ENCODE peak calls at places on chromosome 13, in six cellular contexts. X is A549, Y is H1, D is K562, K is sigmoid colon, J is ovary. S is an unnamed sample.

GRCh38 chr13:97229699-97230098 is 7.6 kb downstream of the MBNL2 start:
- DNase-seq in X (no peak), K (no peak), J (no peak), Y (no peak), D (no peak), S (no peak)

GRCh38 chr13:111179908-111180756 is 65.0 kb downstream of the ARHGEF7 start:
- DNase-seq in J (no peak), D (no peak), K (no peak), X (no peak), Y (no peak), S (no peak)

GRCh38 chr13:98055623-98056022 is 87.3 kb upstream of the FARP1 start:
- DNase-seq in X (no peak), Y (no peak), J (no peak), K (no peak), D (no peak), S (no peak)

GRCh38 chr13:52454459-52454824 is 836 bp upstream of the CKAP2 start:
- DNase-seq in D (peak; percentile 39), J (no peak), Y (no peak), X (peak; percentile 4), K (no peak), S (peak; percentile 51)

GRCh38 chr13:77184455-77184854 is 142.4 kb downstream of the MYCBP2 start:
- DNase-seq in D (no peak), J (no peak), Y (no peak), K (no peak), X (no peak), S (no peak)

GRCh38 chr13:39612023-39612637 is 9.1 kb upstream of the LHFPL6 start:
- DNase-seq in D (peak; percentile 57), X (peak; percentile 55), J (peak; percentile 83), Y (no peak), K (peak; percentile 85), S (peak; percentile 64)

GRCh38 chr13:70890289-70890688 is 782.0 kb upstream of the KLHL1 start:
- DNase-seq in K (no peak), J (no peak), D (no peak), X (no peak), Y (no peak), S (no peak)

GRCh38 chr13:23871616-23872220 is 17.5 kb downstream of the MIPEP start:
- DNase-seq in Y (no peak), D (no peak), J (no peak), X (peak; percentile 23), K (no peak), S (no peak)

GRCh38 chr13:43792456-43792855 is 5.7 kb upstream of the ENOX1 start:
- DNase-seq in K (no peak), J (no peak), Y (no peak), X (no peak), D (no peak), S (no peak)

GRCh38 chr13:113648218-113648615 is 9.8 kb downstream of the ATP4B start:
- DNase-seq in K (peak; percentile 29), D (no peak), Y (no peak), X (no peak), J (no peak), S (peak; percentile 63)

GRCh38 chr13:68190826-68191225 is 960.7 kb upstream of the PCDH9 start:
- DNase-seq in K (no peak), Y (no peak), X (peak; percentile 48), D (no peak), J (no peak), S (no peak)

GRCh38 chr13:44128522-44128921 is 245.1 kb upstream of the SERP2 start:
- DNase-seq in D (no peak), Y (no peak), K (peak; percentile 68), J (no peak), X (no peak), S (no peak)

GRCh38 chr13:99398916-99399622 is 91.9 kb upstream of the GPR183 start:
- DNase-seq in X (no peak), K (no peak), Y (no peak), D (no peak), J (no peak), S (no peak)

GRCh38 chr13:23289917-23290357 is 109.2 kb downstream of the SGCG start:
- DNase-seq in J (no peak), X (peak; percentile 37), K (no peak), D (peak; percentile 0), Y (no peak), S (no peak)

GRCh38 chr13:102195566-102196462 is 206.0 kb downstream of the FGF14 start:
- DNase-seq in J (no peak), D (no peak), K (no peak), X (no peak), Y (no peak), S (no peak)

GRCh38 chr13:100063333-100063732 is 25.6 kb upstream of the PCCA start:
- DNase-seq in D (no peak), K (no peak), X (no peak), J (no peak), Y (no peak), S (no peak)

GRCh38 chr13:59464926-59465325 is 698.8 kb downstream of the DIAPH3 start:
- DNase-seq in X (no peak), K (no peak), J (no peak), D (no peak), Y (no peak), S (no peak)

GRCh38 chr13:59463023-59463422 is 700.7 kb downstream of the DIAPH3 start:
- DNase-seq in Y (no peak), K (no peak), J (no peak), D (no peak), X (no peak), S (no peak)

GRCh38 chr13:59461411-59461810 is 702.3 kb downstream of the DIAPH3 start:
- DNase-seq in K (no peak), D (peak; percentile 69), Y (no peak), X (no peak), J (no peak), S (peak; percentile 31)

GRCh38 chr13:59459972-59460371 is 703.8 kb downstream of the DIAPH3 start:
- DNase-seq in Y (no peak), X (no peak), D (no peak), J (no peak), K (no peak), S (no peak)

DNA sequence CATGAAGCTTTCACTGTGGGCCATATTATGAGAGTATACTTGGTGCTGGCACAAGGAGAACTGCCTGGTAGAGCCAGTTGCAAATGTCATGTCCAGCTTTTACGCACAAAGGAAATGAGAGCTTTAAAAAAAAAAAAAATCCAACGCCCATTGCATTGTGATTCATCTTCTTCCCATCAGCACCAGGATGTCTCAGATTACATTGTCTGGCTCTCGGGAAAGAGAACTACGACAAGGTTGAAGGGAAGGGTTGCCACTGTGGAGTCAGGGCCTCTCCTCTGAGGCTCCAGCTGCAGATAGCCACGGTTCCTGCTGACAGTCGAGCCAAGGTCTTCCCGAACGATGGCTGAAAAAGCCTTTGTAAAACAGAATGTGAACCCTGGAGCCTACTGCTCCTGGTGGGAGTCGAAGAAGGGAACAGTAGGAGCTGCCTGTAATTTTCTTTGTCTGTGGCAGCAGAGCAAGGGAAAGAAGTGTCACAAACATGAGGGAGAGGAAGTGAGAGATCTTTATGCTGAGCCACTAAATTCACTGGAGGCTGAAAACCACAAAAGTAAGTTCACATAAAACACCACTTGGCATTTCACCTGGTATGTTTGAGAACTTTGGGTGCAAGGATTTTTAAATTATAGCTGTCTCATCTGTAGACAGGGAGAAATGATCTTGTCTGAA is 704.7 kb downstream of the DIAPH3 start:
- DNase-seq in X (no peak), K (no peak), J (no peak), Y (no peak), D (no peak), S (no peak)
- TF ChIP-seq EP300 in X (no peak), K (no peak), J (no peak), Y (no peak), D (no peak), S (peak; percentile 90)

DNA sequence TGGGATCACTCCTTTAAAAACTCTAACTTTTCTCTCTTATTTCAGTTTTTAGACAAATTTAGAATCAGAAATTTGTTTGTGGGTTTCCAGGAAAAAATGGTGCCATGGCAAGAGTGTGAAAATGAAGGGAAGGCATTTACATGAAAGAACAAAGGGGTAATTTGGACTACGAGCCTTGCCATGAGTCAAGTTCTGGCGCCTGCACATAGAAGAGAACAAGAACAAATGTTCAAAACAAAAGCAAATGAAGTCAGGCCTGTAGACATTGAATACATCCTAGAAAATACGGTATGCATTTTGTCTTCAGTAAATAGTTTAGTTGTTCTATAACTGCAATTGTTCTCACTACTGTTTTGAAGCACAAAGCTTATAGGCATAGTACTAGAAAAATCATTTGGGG is 1390.5 kb downstream of the EFNB2 start:
- DNase-seq in D (no peak), K (no peak), X (no peak), Y (no peak), J (no peak), S (no peak)
- TF ChIP-seq EP300 in D (no peak), K (no peak), X (no peak), Y (no peak), J (no peak), S (no peak)

GRCh38 chr13:33109801-33110200 is 93.6 kb downstream of the KL start:
- DNase-seq in X (peak; percentile 15), D (peak; percentile 19), Y (no peak), K (no peak), J (no peak), S (no peak)

GRCh38 chr13:33110386-33110712 is 94.1 kb downstream of the KL start:
- DNase-seq in K (no peak), J (no peak), Y (no peak), D (no peak), X (no peak), S (no peak)

GRCh38 chr13:33112745-33113144 is 96.5 kb downstream of the KL start:
- DNase-seq in K (no peak), D (no peak), J (no peak), Y (no peak), X (no peak), S (no peak)

GRCh38 chr13:33110713-33111413 is 94.6 kb downstream of the KL start:
- DNase-seq in Y (no peak), X (no peak), J (no peak), D (no peak), K (no peak), S (peak; percentile 38)

DNA sequence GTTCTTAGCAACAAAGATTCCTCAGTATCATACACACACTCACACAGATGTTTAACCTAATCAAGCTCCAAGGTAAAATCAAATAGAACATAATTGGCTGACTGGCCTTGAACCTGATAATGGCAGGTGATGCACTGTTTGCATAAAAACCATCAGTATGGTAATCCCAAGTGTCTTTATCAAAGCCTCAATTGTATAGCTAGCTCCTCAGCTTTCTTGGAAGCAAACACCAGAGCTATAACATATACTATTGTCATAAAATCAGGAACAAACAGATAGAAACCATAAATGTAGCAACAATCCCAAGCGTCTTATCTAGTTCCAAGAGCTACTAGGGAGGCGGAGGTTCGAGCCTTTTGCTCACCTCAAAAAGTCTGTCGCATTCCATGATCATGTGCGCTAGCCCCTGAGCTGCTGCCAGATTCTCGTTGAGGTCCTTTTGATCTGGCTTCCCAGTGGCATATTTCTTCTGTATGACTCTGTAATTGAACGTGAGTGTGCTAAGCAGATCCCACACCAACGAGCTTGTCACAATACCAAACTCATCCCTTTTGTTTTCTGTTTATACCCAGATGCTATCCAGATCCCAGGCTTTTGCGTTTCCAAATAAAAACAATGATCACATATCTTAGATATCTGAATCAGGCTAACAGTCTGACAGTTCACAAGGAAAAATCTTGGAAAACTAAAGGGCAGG is 95.3 kb downstream of the KL start:
- DNase-seq in K (peak; percentile 74), Y (no peak), X (no peak), D (no peak), J (no peak), S (no peak)
- TF ChIP-seq EP300 in K (peak; percentile 6), Y (no peak), X (no peak), D (no peak), J (no peak), S (no peak)

DNA sequence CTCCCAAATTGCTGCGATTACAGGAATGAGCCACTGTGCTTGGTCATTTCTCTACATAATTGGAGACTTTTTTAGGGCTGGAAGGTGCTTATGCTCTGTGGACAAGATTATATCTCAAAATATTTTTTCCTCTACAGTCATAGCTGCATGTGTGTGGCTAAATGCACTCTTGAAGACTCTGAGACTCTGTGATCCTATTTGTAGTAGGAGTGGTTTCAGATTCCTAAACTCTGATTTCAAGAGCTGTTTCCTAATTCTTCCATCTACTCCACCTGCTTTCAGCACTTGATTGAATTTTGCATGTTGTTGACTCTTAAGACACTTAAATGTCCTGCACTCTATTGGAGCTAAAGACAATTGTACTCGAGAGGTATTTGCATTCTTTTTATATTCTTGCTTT is 78.0 kb downstream of the KLF5 start:
- DNase-seq in K (no peak), X (no peak), J (no peak), D (no peak), Y (no peak), S (no peak)
- TF ChIP-seq EP300 in K (no peak), X (no peak), J (no peak), D (no peak), Y (no peak), S (peak; percentile 77)

S was measured in upper lobe of left lung.